ENCODE peak calls at places on chromosome 12, in seven cellular contexts. W is colonic mucosa, N is left lung, P is dermis blood vessel endothelial cell, Y is NCI-H510A treated with DMSO at 0.1 percent for 48 hours, B is AG08396, Q is posterior cingulate gyrus. U is an unnamed sample.

GRCh38 chr12:106978035-106978800 is 8.7 kb downstream of the MTERF2 start:
- DNase-seq in W (peak), B (no peak), Y (no peak), P (peak), Q (peak), N (no peak), U (peak)

GRCh38 chr12:92063641-92064040 is 82.0 kb downstream of the BTG1 start:
- DNase-seq in B (no peak), Y (no peak), W (no peak), P (no peak), N (no peak), Q (no peak), U (no peak)

GRCh38 chr12:61530456-61530855 is 729.7 kb upstream of the USP15 start:
- DNase-seq in B (no peak), P (no peak), W (no peak), Y (no peak), N (no peak), Q (no peak), U (no peak)

GRCh38 chr12:67434653-67435375 is 165.7 kb downstream of the CAND1 start:
- DNase-seq in B (peak), N (no peak), Y (no peak), W (no peak), P (no peak), Q (no peak), U (peak)

GRCh38 chr12:51011960-51012359 is 14.2 kb downstream of the SLC11A2 start:
- DNase-seq in B (no peak), P (no peak), W (no peak), Y (no peak), Q (no peak), N (peak), U (no peak)

GRCh38 chr12:12007001-12007712 is 63.6 kb upstream of the BCL2L14 start:
- DNase-seq in W (no peak), B (no peak), N (no peak), P (no peak), Q (no peak), Y (no peak), U (peak)

GRCh38 chr12:77645966-77646598 is 184.6 kb upstream of the NAV3 start:
- DNase-seq in B (no peak), P (no peak), Y (no peak), W (no peak), Q (no peak), N (no peak), U (no peak)

GRCh38 chr12:26629864-26630263 is 203.1 kb downstream of the ITPR2 start:
- DNase-seq in Q (peak), Y (peak), B (peak), P (peak), W (no peak), N (no peak), U (peak)

GRCh38 chr12:27733052-27733656 is 22.5 kb downstream of the MRPS35 start:
- DNase-seq in W (no peak), N (no peak), B (peak), P (peak), Y (peak), Q (peak), U (peak)

GRCh38 chr12:105025890-105026289 is 39.8 kb downstream of the NOPCHAP1 start:
- DNase-seq in Q (peak), W (peak), B (peak), P (no peak), Y (no peak), N (no peak), U (peak)

GRCh38 chr12:122130150-122130549 is 43.9 kb downstream of the IL31 start:
- DNase-seq in P (no peak), Y (no peak), W (no peak), N (no peak), Q (no peak), B (no peak), U (peak)

GRCh38 chr12:112190626-112191025 is 65.3 kb downstream of the TRAFD1 start:
- DNase-seq in P (no peak), N (no peak), B (no peak), W (peak), Y (peak), Q (no peak), U (no peak)

GRCh38 chr12:97308576-97309198 is 153.9 kb upstream of the RMST start:
- DNase-seq in Y (peak), W (no peak), B (peak), Q (no peak), N (no peak), P (peak), U (peak)

GRCh38 chr12:57730336-57731067 is 8.0 kb downstream of the AGAP2 start:
- DNase-seq in Q (no peak), N (peak), P (no peak), W (no peak), Y (no peak), B (no peak), U (no peak)

GRCh38 chr12:26271889-26272492 is 76.6 kb downstream of the SSPN start:
- DNase-seq in W (peak), P (peak), N (peak), Q (peak), B (peak), Y (no peak), U (peak)

GRCh38 chr12:95836185-95836609 is 22.6 kb upstream of the SNRPF start:
- DNase-seq in N (no peak), W (no peak), Y (no peak), Q (no peak), B (peak), P (peak), U (peak)

U was measured in Daoy.